ENCODE peak calls at places on chromosomes 16 and 17, in four cellular contexts. One of them, this sample, is unnamed.

GRCh38 chr17:72458301-72458700 is 337.5 kb downstream of the SOX9 start:
- DNase-seq in neural progenitor cell: no peak
- DNase-seq in activated CD4-positive, alpha-beta T cell treated with anti-CD3 and anti-CD28 coated beads for 4 hours: no peak
- DNase-seq in NCI-H1417: no peak
- DNase-seq in this sample: no peak

GRCh38 chr17:82236142-82236971 is 7.5 kb downstream of the SLC16A3 start:
- DNase-seq in neural progenitor cell: peak
- DNase-seq in NCI-H1417: peak
- DNase-seq in activated CD4-positive, alpha-beta T cell treated with anti-CD3 and anti-CD28 coated beads for 4 hours: peak
- DNase-seq in this sample: peak

GRCh38 chr17:1573932-1574696 is 11.5 kb upstream of the PITPNA start:
- DNase-seq in activated CD4-positive, alpha-beta T cell treated with anti-CD3 and anti-CD28 coated beads for 4 hours: peak
- DNase-seq in NCI-H1417: peak
- DNase-seq in neural progenitor cell: peak
- DNase-seq in this sample: peak

GRCh38 chr16:12318661-12319463 is 342.3 kb downstream of the SNX29 start:
- DNase-seq in activated CD4-positive, alpha-beta T cell treated with anti-CD3 and anti-CD28 coated beads for 4 hours: no peak
- DNase-seq in neural progenitor cell: no peak
- DNase-seq in NCI-H1417: no peak
- DNase-seq in this sample: no peak

GRCh38 chr17:57833597-57833939 is 16.3 kb downstream of the MRPS23 start:
- DNase-seq in activated CD4-positive, alpha-beta T cell treated with anti-CD3 and anti-CD28 coated beads for 4 hours: no peak
- DNase-seq in neural progenitor cell: no peak
- DNase-seq in NCI-H1417: no peak
- DNase-seq in this sample: no peak

GRCh38 chr17:75769536-75769935 is 4.5 kb upstream of the GALK1 start:
- DNase-seq in neural progenitor cell: no peak
- DNase-seq in activated CD4-positive, alpha-beta T cell treated with anti-CD3 and anti-CD28 coated beads for 4 hours: no peak
- DNase-seq in NCI-H1417: peak
- DNase-seq in this sample: no peak

GRCh38 chr17:80861892-80862291 is 129.7 kb upstream of the CHMP6 start:
- DNase-seq in activated CD4-positive, alpha-beta T cell treated with anti-CD3 and anti-CD28 coated beads for 4 hours: peak
- DNase-seq in neural progenitor cell: peak
- DNase-seq in NCI-H1417: peak
- DNase-seq in this sample: peak

GRCh38 chr17:19876524-19877161 is 8.9 kb upstream of the ULK2 start:
- DNase-seq in NCI-H1417: no peak
- DNase-seq in activated CD4-positive, alpha-beta T cell treated with anti-CD3 and anti-CD28 coated beads for 4 hours: no peak
- DNase-seq in neural progenitor cell: no peak
- DNase-seq in this sample: no peak

GRCh38 chr17:42010898-42011516 is 6.2 kb downstream of the DNAJC7 start:
- DNase-seq in neural progenitor cell: peak
- DNase-seq in NCI-H1417: no peak
- DNase-seq in activated CD4-positive, alpha-beta T cell treated with anti-CD3 and anti-CD28 coated beads for 4 hours: no peak
- DNase-seq in this sample: no peak

GRCh38 chr17:6682339-6682738 is 30.8 kb downstream of the C17orf100 start:
- DNase-seq in activated CD4-positive, alpha-beta T cell treated with anti-CD3 and anti-CD28 coated beads for 4 hours: no peak
- DNase-seq in NCI-H1417: no peak
- DNase-seq in neural progenitor cell: no peak
- DNase-seq in this sample: no peak

GRCh38 chr16:59859606-59860402 is 1125.7 kb upstream of the GOT2 start:
- DNase-seq in NCI-H1417: no peak
- DNase-seq in activated CD4-positive, alpha-beta T cell treated with anti-CD3 and anti-CD28 coated beads for 4 hours: no peak
- DNase-seq in neural progenitor cell: no peak
- DNase-seq in this sample: no peak

GRCh38 chr17:58641937-58642336 is 49.9 kb downstream of the TEX14 start:
- DNase-seq in NCI-H1417: no peak
- DNase-seq in activated CD4-positive, alpha-beta T cell treated with anti-CD3 and anti-CD28 coated beads for 4 hours: no peak
- DNase-seq in neural progenitor cell: no peak
- DNase-seq in this sample: no peak

GRCh38 chr17:65794572-65794971 is 233.1 kb upstream of the AXIN2 start:
- DNase-seq in neural progenitor cell: peak
- DNase-seq in activated CD4-positive, alpha-beta T cell treated with anti-CD3 and anti-CD28 coated beads for 4 hours: peak
- DNase-seq in NCI-H1417: peak
- DNase-seq in this sample: peak

GRCh38 chr17:18139949-18140348 is 31.4 kb downstream of the MYO15A start:
- DNase-seq in neural progenitor cell: peak
- DNase-seq in activated CD4-positive, alpha-beta T cell treated with anti-CD3 and anti-CD28 coated beads for 4 hours: no peak
- DNase-seq in NCI-H1417: no peak
- DNase-seq in this sample: peak

GRCh38 chr16:3086596-3087242 is 12.4 kb downstream of the ZSCAN10 start:
- DNase-seq in NCI-H1417: no peak
- DNase-seq in activated CD4-positive, alpha-beta T cell treated with anti-CD3 and anti-CD28 coated beads for 4 hours: peak
- DNase-seq in neural progenitor cell: no peak
- DNase-seq in this sample: no peak

GRCh38 chr17:82216301-82217119 is 3.9 kb upstream of the CCDC57 start:
- DNase-seq in NCI-H1417: no peak
- DNase-seq in neural progenitor cell: no peak
- DNase-seq in activated CD4-positive, alpha-beta T cell treated with anti-CD3 and anti-CD28 coated beads for 4 hours: no peak
- DNase-seq in this sample: peak

GRCh38 chr17:28117304-28117703 is 74.8 kb downstream of the NLK start:
- DNase-seq in neural progenitor cell: no peak
- DNase-seq in NCI-H1417: no peak
- DNase-seq in activated CD4-positive, alpha-beta T cell treated with anti-CD3 and anti-CD28 coated beads for 4 hours: no peak
- DNase-seq in this sample: no peak

GRCh38 chr17:30095507-30096244 is 20.9 kb upstream of the NSRP1 start:
- DNase-seq in activated CD4-positive, alpha-beta T cell treated with anti-CD3 and anti-CD28 coated beads for 4 hours: peak
- DNase-seq in NCI-H1417: peak
- DNase-seq in neural progenitor cell: peak
- DNase-seq in this sample: peak

GRCh38 chr16:56744996-56745640 is 15.2 kb downstream of the NUP93 start:
- DNase-seq in activated CD4-positive, alpha-beta T cell treated with anti-CD3 and anti-CD28 coated beads for 4 hours: no peak
- DNase-seq in NCI-H1417: no peak
- DNase-seq in neural progenitor cell: peak
- DNase-seq in this sample: no peak

GRCh38 chr17:65064452-65065019 is 8.0 kb upstream of the GNA13 start:
- DNase-seq in activated CD4-positive, alpha-beta T cell treated with anti-CD3 and anti-CD28 coated beads for 4 hours: no peak
- DNase-seq in neural progenitor cell: no peak
- DNase-seq in NCI-H1417: peak
- DNase-seq in this sample: peak

GRCh38 chr17:32356750-32357149 is 6.8 kb downstream of the ZNF207 start:
- DNase-seq in activated CD4-positive, alpha-beta T cell treated with anti-CD3 and anti-CD28 coated beads for 4 hours: no peak
- DNase-seq in neural progenitor cell: no peak
- DNase-seq in NCI-H1417: no peak
- DNase-seq in this sample: no peak

GRCh38 chr17:4898351-4898750 is 985 bp upstream of the C17orf107 start:
- DNase-seq in activated CD4-positive, alpha-beta T cell treated with anti-CD3 and anti-CD28 coated beads for 4 hours: no peak
- DNase-seq in NCI-H1417: no peak
- DNase-seq in neural progenitor cell: no peak
- DNase-seq in this sample: no peak